ENCODE peak calls at places on chromosomes 13 and 19, in ten cellular contexts. One of them, this sample, is unnamed.

GRCh38 chr13:59745395-59745788 is 418.3 kb downstream of the DIAPH3 start:
- DNase-seq in adrenal gland: no peak
- DNase-seq in right atrium auricular region: no peak
- DNase-seq in cardiac fibroblast: peak; percentile 35
- DNase-seq in body of pancreas: no peak
- DNase-seq in AG04450: peak; percentile 23
- DNase-seq in pancreas: no peak
- DNase-seq in uterus: no peak
- DNase-seq in cardiac muscle cell: no peak
- DNase-seq in CD8-positive, alpha-beta T cell: no peak
- DNase-seq in this sample: no peak

GRCh38 chr19:51030631-51031030 is 4.2 kb downstream of the KLK12 start:
- DNase-seq in adrenal gland: no peak
- DNase-seq in right atrium auricular region: no peak
- DNase-seq in cardiac fibroblast: no peak
- DNase-seq in body of pancreas: no peak
- DNase-seq in AG04450: no peak
- DNase-seq in pancreas: no peak
- DNase-seq in uterus: no peak
- DNase-seq in cardiac muscle cell: no peak
- DNase-seq in CD8-positive, alpha-beta T cell: no peak
- DNase-seq in this sample: no peak

GRCh38 chr19:46489445-46490272 is 6.0 kb downstream of the PNMA8B start:
- DNase-seq in adrenal gland: peak; percentile 82
- DNase-seq in right atrium auricular region: peak; percentile 77
- DNase-seq in cardiac fibroblast: peak; percentile 71
- DNase-seq in body of pancreas: peak; percentile 38
- DNase-seq in AG04450: no peak
- DNase-seq in pancreas: peak; percentile 46
- DNase-seq in uterus: peak; percentile 42
- DNase-seq in cardiac muscle cell: no peak
- DNase-seq in CD8-positive, alpha-beta T cell: no peak
- DNase-seq in this sample: no peak

GRCh38 chr13:102977471-102977870 is 88.7 kb downstream of the SLC10A2 start:
- DNase-seq in adrenal gland: no peak
- DNase-seq in right atrium auricular region: no peak
- DNase-seq in cardiac fibroblast: peak; percentile 14
- DNase-seq in body of pancreas: no peak
- DNase-seq in AG04450: no peak
- DNase-seq in pancreas: no peak
- DNase-seq in uterus: no peak
- DNase-seq in cardiac muscle cell: no peak
- DNase-seq in CD8-positive, alpha-beta T cell: no peak
- DNase-seq in this sample: no peak

GRCh38 chr13:111210488-111210887 is 95.4 kb downstream of the ARHGEF7 start:
- DNase-seq in adrenal gland: no peak
- DNase-seq in right atrium auricular region: no peak
- DNase-seq in cardiac fibroblast: peak; percentile 88
- DNase-seq in body of pancreas: no peak
- DNase-seq in AG04450: peak; percentile 71
- DNase-seq in pancreas: no peak
- DNase-seq in uterus: no peak
- DNase-seq in cardiac muscle cell: no peak
- DNase-seq in CD8-positive, alpha-beta T cell: no peak
- DNase-seq in this sample: no peak

GRCh38 chr13:25371608-25372274 is at the start of gene ATP8A2:
- DNase-seq in adrenal gland: peak; percentile 42
- DNase-seq in right atrium auricular region: no peak
- DNase-seq in cardiac fibroblast: no peak
- DNase-seq in body of pancreas: no peak
- DNase-seq in AG04450: no peak
- DNase-seq in pancreas: no peak
- DNase-seq in uterus: no peak
- DNase-seq in cardiac muscle cell: peak; percentile 59
- DNase-seq in CD8-positive, alpha-beta T cell: no peak
- DNase-seq in this sample: no peak

GRCh38 chr13:75326173-75327131 is 155.5 kb downstream of the TBC1D4 start:
- DNase-seq in adrenal gland: no peak
- DNase-seq in right atrium auricular region: no peak
- DNase-seq in cardiac fibroblast: peak; percentile 79
- DNase-seq in body of pancreas: no peak
- DNase-seq in AG04450: no peak
- DNase-seq in pancreas: no peak
- DNase-seq in uterus: no peak
- DNase-seq in cardiac muscle cell: no peak
- DNase-seq in CD8-positive, alpha-beta T cell: peak; percentile 67
- DNase-seq in this sample: no peak

GRCh38 chr13:88459335-88459734 is 788.2 kb downstream of the SLITRK5 start:
- DNase-seq in adrenal gland: no peak
- DNase-seq in right atrium auricular region: no peak
- DNase-seq in cardiac fibroblast: no peak
- DNase-seq in body of pancreas: no peak
- DNase-seq in AG04450: no peak
- DNase-seq in pancreas: no peak
- DNase-seq in uterus: no peak
- DNase-seq in cardiac muscle cell: no peak
- DNase-seq in CD8-positive, alpha-beta T cell: no peak
- DNase-seq in this sample: no peak

GRCh38 chr19:7176792-7177191 is 107.3 kb downstream of the ZNF557 start:
- DNase-seq in adrenal gland: no peak
- DNase-seq in right atrium auricular region: no peak
- DNase-seq in cardiac fibroblast: no peak
- DNase-seq in body of pancreas: no peak
- DNase-seq in AG04450: no peak
- DNase-seq in pancreas: no peak
- DNase-seq in uterus: no peak
- DNase-seq in cardiac muscle cell: no peak
- DNase-seq in CD8-positive, alpha-beta T cell: no peak
- DNase-seq in this sample: no peak

GRCh38 chr19:7177926-7178325 is 108.4 kb downstream of the ZNF557 start:
- DNase-seq in adrenal gland: no peak
- DNase-seq in right atrium auricular region: no peak
- DNase-seq in cardiac fibroblast: peak; percentile 50
- DNase-seq in body of pancreas: no peak
- DNase-seq in AG04450: no peak
- DNase-seq in pancreas: no peak
- DNase-seq in uterus: peak; percentile 73
- DNase-seq in cardiac muscle cell: no peak
- DNase-seq in CD8-positive, alpha-beta T cell: no peak
- DNase-seq in this sample: no peak

GRCh38 chr19:7179917-7180306 is 110.4 kb downstream of the ZNF557 start:
- DNase-seq in adrenal gland: no peak
- DNase-seq in right atrium auricular region: no peak
- DNase-seq in cardiac fibroblast: no peak
- DNase-seq in body of pancreas: no peak
- DNase-seq in AG04450: no peak
- DNase-seq in pancreas: no peak
- DNase-seq in uterus: no peak
- DNase-seq in cardiac muscle cell: no peak
- DNase-seq in CD8-positive, alpha-beta T cell: no peak
- DNase-seq in this sample: no peak

GRCh38 chr19:7187605-7188339 is 106.4 kb downstream of the INSR start:
- DNase-seq in adrenal gland: no peak
- DNase-seq in right atrium auricular region: no peak
- DNase-seq in cardiac fibroblast: no peak
- DNase-seq in body of pancreas: no peak
- DNase-seq in AG04450: no peak
- DNase-seq in pancreas: no peak
- DNase-seq in uterus: no peak
- DNase-seq in cardiac muscle cell: no peak
- DNase-seq in CD8-positive, alpha-beta T cell: no peak
- DNase-seq in this sample: no peak

DNA sequence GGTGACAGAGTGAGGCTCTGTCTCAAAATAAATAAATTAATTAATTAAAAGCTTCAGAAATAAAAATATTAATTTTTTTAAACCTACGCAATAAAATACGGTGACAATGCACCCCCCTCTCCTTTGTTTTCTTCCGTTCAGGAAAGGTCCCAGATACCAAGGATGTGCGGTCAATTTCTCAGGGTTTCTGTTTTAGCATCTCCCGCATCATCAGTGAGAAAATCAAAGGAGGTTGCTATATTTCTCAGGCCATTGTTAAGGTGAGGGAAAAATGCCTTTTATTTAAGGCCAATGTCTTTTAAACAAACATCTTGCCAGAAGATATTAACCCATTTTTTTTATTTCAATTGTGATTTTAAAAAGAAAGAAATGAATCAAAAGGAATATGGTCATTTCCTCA is 111.7 kb downstream of the INSR start:
- DNase-seq in adrenal gland: no peak
- DNase-seq in right atrium auricular region: no peak
- DNase-seq in cardiac fibroblast: no peak
- DNase-seq in body of pancreas: no peak
- DNase-seq in AG04450: no peak
- DNase-seq in pancreas: no peak
- DNase-seq in uterus: no peak
- DNase-seq in cardiac muscle cell: no peak
- DNase-seq in CD8-positive, alpha-beta T cell: no peak
- DNase-seq in this sample: no peak
- H3K4me3 ChIP-seq in adrenal gland: no peak overlapping the region
- H3K4me3 ChIP-seq in right atrium auricular region: no peak overlapping the region
- H3K4me3 ChIP-seq in cardiac fibroblast: no peak overlapping the region
- H3K4me3 ChIP-seq in body of pancreas: no peak overlapping the region
- H3K4me3 ChIP-seq in AG04450: no peak overlapping the region
- H3K4me3 ChIP-seq in pancreas: no peak overlapping the region
- H3K4me3 ChIP-seq in uterus: no peak overlapping the region
- H3K4me3 ChIP-seq in cardiac muscle cell: no peak overlapping the region
- H3K4me3 ChIP-seq in CD8-positive, alpha-beta T cell: no peak overlapping the region
- H3K4me3 ChIP-seq in this sample: no peak overlapping the region

GRCh38 chr13:109366521-109366920 is 419.9 kb downstream of the IRS2 start:
- DNase-seq in adrenal gland: no peak
- DNase-seq in right atrium auricular region: no peak
- DNase-seq in cardiac fibroblast: no peak
- DNase-seq in body of pancreas: no peak
- DNase-seq in AG04450: no peak
- DNase-seq in pancreas: no peak
- DNase-seq in uterus: no peak
- DNase-seq in cardiac muscle cell: peak; percentile 11
- DNase-seq in CD8-positive, alpha-beta T cell: no peak
- DNase-seq in this sample: no peak

GRCh38 chr13:109370486-109370885 is 415.9 kb downstream of the IRS2 start:
- DNase-seq in adrenal gland: no peak
- DNase-seq in right atrium auricular region: no peak
- DNase-seq in cardiac fibroblast: no peak
- DNase-seq in body of pancreas: no peak
- DNase-seq in AG04450: no peak
- DNase-seq in pancreas: no peak
- DNase-seq in uterus: no peak
- DNase-seq in cardiac muscle cell: no peak
- DNase-seq in CD8-positive, alpha-beta T cell: no peak
- DNase-seq in this sample: no peak

GRCh38 chr13:109368230-109368629 is 418.2 kb downstream of the IRS2 start:
- DNase-seq in adrenal gland: no peak
- DNase-seq in right atrium auricular region: no peak
- DNase-seq in cardiac fibroblast: no peak
- DNase-seq in body of pancreas: no peak
- DNase-seq in AG04450: no peak
- DNase-seq in pancreas: no peak
- DNase-seq in uterus: no peak
- DNase-seq in cardiac muscle cell: no peak
- DNase-seq in CD8-positive, alpha-beta T cell: no peak
- DNase-seq in this sample: no peak

GRCh38 chr13:109371066-109371465 is 415.3 kb downstream of the IRS2 start:
- DNase-seq in adrenal gland: no peak
- DNase-seq in right atrium auricular region: no peak
- DNase-seq in cardiac fibroblast: no peak
- DNase-seq in body of pancreas: no peak
- DNase-seq in AG04450: no peak
- DNase-seq in pancreas: no peak
- DNase-seq in uterus: no peak
- DNase-seq in cardiac muscle cell: no peak
- DNase-seq in CD8-positive, alpha-beta T cell: no peak
- DNase-seq in this sample: no peak

GRCh38 chr13:109369357-109370052 is 416.9 kb downstream of the IRS2 start:
- DNase-seq in adrenal gland: no peak
- DNase-seq in right atrium auricular region: no peak
- DNase-seq in cardiac fibroblast: no peak
- DNase-seq in body of pancreas: no peak
- DNase-seq in AG04450: no peak
- DNase-seq in pancreas: no peak
- DNase-seq in uterus: no peak
- DNase-seq in cardiac muscle cell: no peak
- DNase-seq in CD8-positive, alpha-beta T cell: no peak
- DNase-seq in this sample: no peak
- TF ChIP-seq CTCF in adrenal gland: no peak
- TF ChIP-seq CTCF in right atrium auricular region: no peak
- TF ChIP-seq CTCF in cardiac fibroblast: no peak
- TF ChIP-seq CTCF in body of pancreas: no peak
- TF ChIP-seq CTCF in AG04450: no peak
- TF ChIP-seq CTCF in pancreas: no peak
- TF ChIP-seq CTCF in uterus: no peak
- TF ChIP-seq CTCF in cardiac muscle cell: no peak
- TF ChIP-seq CTCF in CD8-positive, alpha-beta T cell: no peak
- TF ChIP-seq CTCF in this sample: no peak

DNA sequence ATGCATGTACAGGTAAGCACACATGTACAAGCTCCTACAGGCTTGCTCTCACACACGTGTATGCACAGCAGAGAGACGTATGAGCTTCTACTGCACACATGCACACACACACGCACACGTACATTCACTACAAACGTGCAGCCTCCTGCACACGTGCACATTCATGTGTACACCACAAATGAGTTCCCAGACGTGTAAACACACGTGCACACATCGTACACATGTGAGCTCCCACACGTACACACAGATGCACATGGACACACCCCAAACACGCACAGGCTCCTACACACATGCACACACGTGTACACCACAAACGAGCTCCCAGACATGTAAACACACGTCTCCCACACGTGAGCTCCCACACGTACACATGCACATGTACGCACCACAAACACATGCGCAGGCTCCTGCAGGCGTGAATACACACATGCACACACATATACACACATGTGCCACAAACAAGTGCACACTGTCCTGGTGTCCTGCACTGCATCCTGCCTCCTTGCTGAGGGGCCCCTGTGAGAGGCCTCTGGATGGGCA is 83.7 kb upstream of the MCF2L start:
- DNase-seq in adrenal gland: no peak
- DNase-seq in right atrium auricular region: no peak
- DNase-seq in cardiac fibroblast: no peak
- DNase-seq in body of pancreas: no peak
- DNase-seq in AG04450: no peak
- DNase-seq in pancreas: no peak
- DNase-seq in uterus: no peak
- DNase-seq in cardiac muscle cell: no peak
- DNase-seq in CD8-positive, alpha-beta T cell: no peak
- DNase-seq in this sample: no peak
- H3K4me3 ChIP-seq in adrenal gland: no peak overlapping the region
- H3K4me3 ChIP-seq in right atrium auricular region: no peak overlapping the region
- H3K4me3 ChIP-seq in cardiac fibroblast: no peak overlapping the region
- H3K4me3 ChIP-seq in body of pancreas: no peak overlapping the region
- H3K4me3 ChIP-seq in AG04450: no peak overlapping the region
- H3K4me3 ChIP-seq in pancreas: no peak overlapping the region
- H3K4me3 ChIP-seq in uterus: no peak overlapping the region
- H3K4me3 ChIP-seq in cardiac muscle cell: no peak overlapping the region
- H3K4me3 ChIP-seq in CD8-positive, alpha-beta T cell: no peak overlapping the region
- H3K4me3 ChIP-seq in this sample: no peak overlapping the region

DNA sequence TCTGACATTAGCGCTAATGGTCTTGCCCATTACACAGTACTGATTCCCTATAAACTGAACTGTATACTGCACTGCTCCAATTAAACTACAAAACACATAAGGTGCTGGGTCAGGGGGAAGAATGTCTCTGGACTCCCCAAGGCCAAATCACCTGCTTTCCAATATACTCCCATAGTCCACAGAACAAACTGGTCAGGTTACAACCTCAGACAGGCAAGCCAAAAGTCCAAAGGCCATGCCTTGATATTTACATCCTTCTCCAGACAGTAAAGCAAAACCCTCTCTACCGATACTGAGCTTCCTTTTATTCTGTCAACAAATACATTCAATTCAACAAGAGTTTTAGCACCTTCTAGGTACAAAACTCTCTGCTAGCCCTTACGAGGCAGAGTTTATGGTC is 8.9 kb downstream of the ZNF541 start:
- DNase-seq in adrenal gland: no peak
- DNase-seq in right atrium auricular region: no peak
- DNase-seq in cardiac fibroblast: no peak
- DNase-seq in body of pancreas: peak; percentile 64
- DNase-seq in AG04450: no peak
- DNase-seq in pancreas: no peak
- DNase-seq in uterus: no peak
- DNase-seq in cardiac muscle cell: no peak
- DNase-seq in CD8-positive, alpha-beta T cell: no peak
- DNase-seq in this sample: no peak
- TF ChIP-seq CTCF in adrenal gland: no peak
- TF ChIP-seq CTCF in right atrium auricular region: no peak
- TF ChIP-seq CTCF in cardiac fibroblast: no peak
- TF ChIP-seq CTCF in body of pancreas: no peak
- TF ChIP-seq CTCF in AG04450: no peak
- TF ChIP-seq CTCF in pancreas: no peak
- TF ChIP-seq CTCF in uterus: no peak
- TF ChIP-seq CTCF in cardiac muscle cell: no peak
- TF ChIP-seq CTCF in CD8-positive, alpha-beta T cell: no peak
- TF ChIP-seq CTCF in this sample: no peak

This sample was measured in LNCaP clone FGC.